ENCODE peak calls at places on chromosomes 4 and X, in eight cellular contexts. One of them, this sample, is unnamed.

GRCh38 chrX:13535371-13535770 is 34.0 kb upstream of the EGFL6 start:
- DNase-seq in transverse colon: no peak
- DNase-seq in lower leg skin: no peak
- DNase-seq in K562: no peak
- DNase-seq in A549: no peak
- DNase-seq in thyroid gland: no peak
- DNase-seq in heart left ventricle: no peak
- DNase-seq in NB4: peak; percentile 47
- DNase-seq in this sample: no peak

GRCh38 chr4:16113741-16114140 is 29.9 kb upstream of the PROM1 start:
- DNase-seq in transverse colon: no peak
- DNase-seq in lower leg skin: no peak
- DNase-seq in K562: no peak
- DNase-seq in A549: no peak
- DNase-seq in thyroid gland: no peak
- DNase-seq in heart left ventricle: no peak
- DNase-seq in NB4: no peak
- DNase-seq in this sample: no peak

GRCh38 chr4:139083533-139084424 is 68.2 kb downstream of the NOCT start:
- DNase-seq in transverse colon: peak; percentile 90
- DNase-seq in lower leg skin: peak; percentile 83
- DNase-seq in K562: peak; percentile 72
- DNase-seq in A549: peak; percentile 96
- DNase-seq in thyroid gland: peak; percentile 94
- DNase-seq in heart left ventricle: peak; percentile 89
- DNase-seq in NB4: peak; percentile 96
- DNase-seq in this sample: peak; percentile 96

GRCh38 chr4:139666735-139667266 is 1.2 kb downstream of the MGST2 start:
- DNase-seq in transverse colon: peak; percentile 70
- DNase-seq in lower leg skin: no peak
- DNase-seq in K562: peak; percentile 45
- DNase-seq in A549: peak; percentile 48
- DNase-seq in thyroid gland: peak; percentile 56
- DNase-seq in heart left ventricle: peak; percentile 48
- DNase-seq in NB4: peak; percentile 42
- DNase-seq in this sample: peak; percentile 60

GRCh38 chrX:115562492-115562872 is 1.5 kb downstream of the PLS3 start:
- DNase-seq in transverse colon: no peak
- DNase-seq in lower leg skin: no peak
- DNase-seq in K562: no peak
- DNase-seq in A549: peak; percentile 64
- DNase-seq in thyroid gland: no peak
- DNase-seq in heart left ventricle: peak; percentile 10
- DNase-seq in NB4: no peak
- DNase-seq in this sample: no peak

GRCh38 chr4:113278324-113278934 is 229.0 kb downstream of the ANK2 start:
- DNase-seq in transverse colon: peak; percentile 57
- DNase-seq in lower leg skin: peak; percentile 53
- DNase-seq in K562: peak; percentile 48
- DNase-seq in A549: peak; percentile 70
- DNase-seq in thyroid gland: peak; percentile 73
- DNase-seq in heart left ventricle: peak; percentile 77
- DNase-seq in NB4: peak; percentile 77
- DNase-seq in this sample: peak; percentile 50

GRCh38 chr4:112523008-112523440 is 7.0 kb upstream of the NEUROG2 start:
- DNase-seq in transverse colon: peak; percentile 31
- DNase-seq in lower leg skin: no peak
- DNase-seq in K562: peak; percentile 51
- DNase-seq in A549: peak; percentile 22
- DNase-seq in thyroid gland: no peak
- DNase-seq in heart left ventricle: no peak
- DNase-seq in NB4: peak; percentile 80
- DNase-seq in this sample: no peak

GRCh38 chr4:55866973-55867574 is 13.6 kb downstream of the EXOC1 start:
- DNase-seq in transverse colon: no peak
- DNase-seq in lower leg skin: peak; percentile 28
- DNase-seq in K562: peak; percentile 47
- DNase-seq in A549: peak; percentile 61
- DNase-seq in thyroid gland: peak; percentile 4
- DNase-seq in heart left ventricle: no peak
- DNase-seq in NB4: peak; percentile 79
- DNase-seq in this sample: peak; percentile 25

GRCh38 chr4:15556533-15556932 is 86.9 kb downstream of the CC2D2A start:
- DNase-seq in transverse colon: no peak
- DNase-seq in lower leg skin: no peak
- DNase-seq in K562: no peak
- DNase-seq in A549: no peak
- DNase-seq in thyroid gland: no peak
- DNase-seq in heart left ventricle: no peak
- DNase-seq in NB4: no peak
- DNase-seq in this sample: no peak

GRCh38 chr4:22463179-22463578 is 52.7 kb downstream of the ADGRA3 start:
- DNase-seq in transverse colon: no peak
- DNase-seq in lower leg skin: no peak
- DNase-seq in K562: no peak
- DNase-seq in A549: no peak
- DNase-seq in thyroid gland: no peak
- DNase-seq in heart left ventricle: no peak
- DNase-seq in NB4: peak; percentile 44
- DNase-seq in this sample: no peak

GRCh38 chr4:44342800-44343199 is 105.8 kb downstream of the KCTD8 start:
- DNase-seq in transverse colon: no peak
- DNase-seq in lower leg skin: no peak
- DNase-seq in K562: no peak
- DNase-seq in A549: no peak
- DNase-seq in thyroid gland: no peak
- DNase-seq in heart left ventricle: no peak
- DNase-seq in NB4: no peak
- DNase-seq in this sample: no peak

GRCh38 chr4:6992728-6993655 is 50.2 kb upstream of the TADA2B start:
- DNase-seq in transverse colon: no peak
- DNase-seq in lower leg skin: no peak
- DNase-seq in K562: no peak
- DNase-seq in A549: no peak
- DNase-seq in thyroid gland: peak; percentile 58
- DNase-seq in heart left ventricle: no peak
- DNase-seq in NB4: no peak
- DNase-seq in this sample: peak; percentile 60

GRCh38 chrX:150692296-150692695 is 900 bp upstream of the MTMR1 start:
- DNase-seq in transverse colon: no peak
- DNase-seq in lower leg skin: no peak
- DNase-seq in K562: no peak
- DNase-seq in A549: no peak
- DNase-seq in thyroid gland: no peak
- DNase-seq in heart left ventricle: no peak
- DNase-seq in NB4: no peak
- DNase-seq in this sample: no peak

GRCh38 chr4:41693629-41694028 is 54.9 kb downstream of the PHOX2B start:
- DNase-seq in transverse colon: no peak
- DNase-seq in lower leg skin: no peak
- DNase-seq in K562: no peak
- DNase-seq in A549: peak; percentile 45
- DNase-seq in thyroid gland: no peak
- DNase-seq in heart left ventricle: no peak
- DNase-seq in NB4: peak; percentile 57
- DNase-seq in this sample: no peak

GRCh38 chr4:43680416-43680815 is 768.2 kb downstream of the KCTD8 start:
- DNase-seq in transverse colon: no peak
- DNase-seq in lower leg skin: no peak
- DNase-seq in K562: no peak
- DNase-seq in A549: no peak
- DNase-seq in thyroid gland: no peak
- DNase-seq in heart left ventricle: no peak
- DNase-seq in NB4: no peak
- DNase-seq in this sample: no peak

GRCh38 chr4:116332508-116332907 is 752.9 kb downstream of the TRAM1L1 start:
- DNase-seq in transverse colon: no peak
- DNase-seq in lower leg skin: no peak
- DNase-seq in K562: no peak
- DNase-seq in A549: no peak
- DNase-seq in thyroid gland: no peak
- DNase-seq in heart left ventricle: no peak
- DNase-seq in NB4: no peak
- DNase-seq in this sample: no peak

GRCh38 chr4:19583827-19584569 is 667.7 kb upstream of the SLIT2 start:
- DNase-seq in transverse colon: no peak
- DNase-seq in lower leg skin: peak; percentile 19
- DNase-seq in K562: no peak
- DNase-seq in A549: no peak
- DNase-seq in thyroid gland: no peak
- DNase-seq in heart left ventricle: no peak
- DNase-seq in NB4: no peak
- DNase-seq in this sample: no peak

GRCh38 chr4:48693856-48694574 is 86.1 kb downstream of the FRYL start:
- DNase-seq in transverse colon: no peak
- DNase-seq in lower leg skin: no peak
- DNase-seq in K562: no peak
- DNase-seq in A549: no peak
- DNase-seq in thyroid gland: no peak
- DNase-seq in heart left ventricle: no peak
- DNase-seq in NB4: no peak
- DNase-seq in this sample: no peak

GRCh38 chr4:63589796-63590195 is 819.5 kb downstream of the TECRL start:
- DNase-seq in transverse colon: no peak
- DNase-seq in lower leg skin: no peak
- DNase-seq in K562: no peak
- DNase-seq in A549: no peak
- DNase-seq in thyroid gland: no peak
- DNase-seq in heart left ventricle: no peak
- DNase-seq in NB4: no peak
- DNase-seq in this sample: no peak

GRCh38 chrX:65534450-65535292 is at the start of gene LAS1L:
- DNase-seq in transverse colon: peak; percentile 92
- DNase-seq in lower leg skin: peak; percentile 91
- DNase-seq in K562: peak; percentile 98
- DNase-seq in A549: peak; percentile 96
- DNase-seq in thyroid gland: peak; percentile 91
- DNase-seq in heart left ventricle: peak; percentile 90
- DNase-seq in NB4: peak; percentile 96
- DNase-seq in this sample: peak; percentile 91
- TF ChIP-seq POLR2A in transverse colon: peak; percentile 67
- TF ChIP-seq POLR2A in lower leg skin: no peak
- TF ChIP-seq POLR2A in K562: peak; percentile 90
- TF ChIP-seq POLR2A in A549: peak; percentile 57
- TF ChIP-seq POLR2A in thyroid gland: peak; percentile 57
- TF ChIP-seq POLR2A in heart left ventricle: no peak
- TF ChIP-seq POLR2A in NB4: peak; percentile 59
- TF ChIP-seq POLR2A in this sample: peak; percentile 16

DNA sequence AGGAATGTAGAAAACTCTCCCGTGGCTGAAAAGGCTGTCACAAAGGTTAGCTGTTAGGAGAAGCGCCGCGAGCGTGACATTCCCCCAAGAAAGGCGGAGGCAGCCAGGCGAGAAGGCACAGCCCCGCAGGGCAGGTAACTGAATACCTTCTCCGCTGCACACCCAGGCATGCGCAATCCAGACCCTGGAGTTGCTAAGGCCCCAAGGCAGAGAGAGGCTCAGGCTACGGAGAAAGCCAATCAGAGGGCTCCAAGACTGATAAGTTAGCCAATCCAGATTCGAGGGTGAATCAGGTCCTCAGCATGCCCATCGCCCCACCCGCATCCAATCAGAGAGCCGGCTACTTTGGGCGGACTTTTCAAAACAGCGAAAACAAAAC is 485 bp upstream of the CCNG2 start:
- DNase-seq in transverse colon: peak; percentile 96
- DNase-seq in lower leg skin: peak; percentile 98
- DNase-seq in K562: peak; percentile 96
- DNase-seq in A549: peak; percentile 98
- DNase-seq in thyroid gland: peak; percentile 98
- DNase-seq in heart left ventricle: peak; percentile 96
- DNase-seq in NB4: peak; percentile 98
- DNase-seq in this sample: peak; percentile 98
- TF ChIP-seq POLR2A in transverse colon: peak; percentile 58
- TF ChIP-seq POLR2A in lower leg skin: no peak
- TF ChIP-seq POLR2A in K562: peak; percentile 75
- TF ChIP-seq POLR2A in A549: peak; percentile 62
- TF ChIP-seq POLR2A in thyroid gland: peak; percentile 93
- TF ChIP-seq POLR2A in heart left ventricle: no peak
- TF ChIP-seq POLR2A in NB4: peak; percentile 52
- TF ChIP-seq POLR2A in this sample: peak; percentile 79

GRCh38 chrX:66018585-66019309 is 21.1 kb downstream of the VSIG4 start:
- DNase-seq in transverse colon: no peak
- DNase-seq in lower leg skin: no peak
- DNase-seq in K562: no peak
- DNase-seq in A549: no peak
- DNase-seq in thyroid gland: no peak
- DNase-seq in heart left ventricle: no peak
- DNase-seq in NB4: peak; percentile 73
- DNase-seq in this sample: no peak

GRCh38 chrX:66019310-66019652 is 20.6 kb downstream of the VSIG4 start:
- DNase-seq in transverse colon: no peak
- DNase-seq in lower leg skin: no peak
- DNase-seq in K562: no peak
- DNase-seq in A549: no peak
- DNase-seq in thyroid gland: no peak
- DNase-seq in heart left ventricle: no peak
- DNase-seq in NB4: no peak
- DNase-seq in this sample: no peak

GRCh38 chrX:66015906-66016689 is 23.8 kb downstream of the VSIG4 start:
- DNase-seq in transverse colon: no peak
- DNase-seq in lower leg skin: no peak
- DNase-seq in K562: no peak
- DNase-seq in A549: no peak
- DNase-seq in thyroid gland: no peak
- DNase-seq in heart left ventricle: no peak
- DNase-seq in NB4: no peak
- DNase-seq in this sample: no peak

GRCh38 chrX:66016905-66017658 is 22.8 kb downstream of the VSIG4 start:
- DNase-seq in transverse colon: no peak
- DNase-seq in lower leg skin: no peak
- DNase-seq in K562: no peak
- DNase-seq in A549: no peak
- DNase-seq in thyroid gland: no peak
- DNase-seq in heart left ventricle: no peak
- DNase-seq in NB4: no peak
- DNase-seq in this sample: no peak

GRCh38 chrX:66017659-66018170 is 22.2 kb downstream of the VSIG4 start:
- DNase-seq in transverse colon: no peak
- DNase-seq in lower leg skin: no peak
- DNase-seq in K562: no peak
- DNase-seq in A549: no peak
- DNase-seq in thyroid gland: no peak
- DNase-seq in heart left ventricle: no peak
- DNase-seq in NB4: no peak
- DNase-seq in this sample: no peak
- TF ChIP-seq POLR2A in transverse colon: no peak
- TF ChIP-seq POLR2A in lower leg skin: no peak
- TF ChIP-seq POLR2A in K562: no peak
- TF ChIP-seq POLR2A in A549: no peak
- TF ChIP-seq POLR2A in thyroid gland: no peak
- TF ChIP-seq POLR2A in heart left ventricle: no peak
- TF ChIP-seq POLR2A in NB4: no peak
- TF ChIP-seq POLR2A in this sample: no peak

DNA sequence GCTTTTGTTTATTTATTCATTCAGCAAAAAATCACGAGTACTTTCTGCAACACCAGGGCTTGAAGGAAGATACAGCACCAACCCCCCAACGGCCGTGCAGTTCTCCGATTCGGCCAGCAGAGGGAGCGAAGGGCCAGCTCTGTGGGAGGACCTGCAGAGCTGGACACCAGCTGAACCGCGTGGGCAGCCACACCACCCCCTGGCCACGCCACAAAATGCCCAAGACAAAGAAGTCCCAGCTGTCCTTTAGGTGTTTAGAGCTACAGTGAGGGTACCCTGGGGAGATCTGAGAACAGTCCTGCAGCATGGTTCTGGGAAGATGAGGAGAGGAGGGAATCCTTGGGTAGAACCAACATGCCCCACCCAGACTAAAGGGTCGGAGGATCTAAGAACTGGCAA is 83.1 kb downstream of the RELL1 start:
- DNase-seq in transverse colon: peak; percentile 87
- DNase-seq in lower leg skin: peak; percentile 73
- DNase-seq in K562: peak; percentile 87
- DNase-seq in A549: peak; percentile 64
- DNase-seq in thyroid gland: peak; percentile 87
- DNase-seq in heart left ventricle: peak; percentile 80
- DNase-seq in NB4: peak; percentile 85
- DNase-seq in this sample: peak; percentile 86
- TF ChIP-seq POLR2A in transverse colon: no peak
- TF ChIP-seq POLR2A in lower leg skin: no peak
- TF ChIP-seq POLR2A in K562: no peak
- TF ChIP-seq POLR2A in A549: no peak
- TF ChIP-seq POLR2A in thyroid gland: no peak
- TF ChIP-seq POLR2A in heart left ventricle: no peak
- TF ChIP-seq POLR2A in NB4: no peak
- TF ChIP-seq POLR2A in this sample: no peak

This sample was measured in adrenal gland.